ENCODE peak calls at places on chromosome 21, in five cellular contexts. J, M, A, V and F are unnamed samples. For H3K27me3 and H3K4me1, the result is how much of the 10 kb centered on the place peaks cover.

GRCh38 chr21:14989359-14989758 is 75.4 kb downstream of the NRIP1 start:
- DNase-seq in J (no peak), M (no peak), A (peak), V (no peak), F (no peak)

GRCh38 chr21:38993561-38993960 is 187.8 kb downstream of the ETS2 start:
- DNase-seq in J (peak), M (peak), A (peak), V (peak), F (peak)

GRCh38 chr21:46071082-46071481 is 26.8 kb upstream of the COL6A2 start:
- DNase-seq in J (peak), M (no peak), A (no peak), V (peak), F (no peak)

GRCh38 chr21:39854572-39854971 is 12.7 kb upstream of the PCP4 start:
- DNase-seq in J (no peak), M (no peak), A (no peak), V (no peak), F (no peak)

GRCh38 chr21:38956791-38957571 is 151.3 kb downstream of the ETS2 start:
- DNase-seq in J (peak), M (no peak), A (peak), V (peak), F (no peak)

GRCh38 chr21:39499156-39499555 is 47.4 kb downstream of the SH3BGR start:
- DNase-seq in J (no peak), M (no peak), A (no peak), V (no peak), F (no peak)

GRCh38 chr21:36695671-36696389 is 3.1 kb upstream of the SIM2 start:
- DNase-seq in J (no peak), M (no peak), A (no peak), V (no peak), F (no peak)

GRCh38 chr21:31289702-31290101 is 54.4 kb downstream of the TIAM1 start:
- DNase-seq in J (no peak), M (no peak), A (no peak), V (no peak), F (no peak)

GRCh38 chr21:16169102-16169511 is 439.3 kb downstream of the USP25 start:
- DNase-seq in J (no peak), M (no peak), A (peak), V (no peak), F (no peak)

GRCh38 chr21:8992731-8993174 is 1528.6 kb upstream of the TPTE start:
- DNase-seq in J (no peak), M (no peak), A (peak), V (no peak), F (no peak)

GRCh38 chr21:41499920-41500319 is 8.0 kb downstream of the TMPRSS2 start:
- DNase-seq in J (no peak), M (no peak), A (no peak), V (no peak), F (no peak)
- H3K27me3 ChIP-seq in J (under half), M (under half), A (under half), V (under half), F (under half)

GRCh38 chr21:18368193-18368592 is 35.4 kb downstream of the TMPRSS15 start:
- DNase-seq in J (no peak), M (no peak), A (no peak), V (no peak), F (no peak)

GRCh38 chr21:18370292-18370691 is 33.3 kb downstream of the TMPRSS15 start:
- DNase-seq in J (no peak), M (no peak), A (no peak), V (no peak), F (no peak)

GRCh38 chr21:18373631-18374030 is 30.0 kb downstream of the TMPRSS15 start:
- DNase-seq in J (no peak), M (no peak), A (peak), V (no peak), F (no peak)

DNA sequence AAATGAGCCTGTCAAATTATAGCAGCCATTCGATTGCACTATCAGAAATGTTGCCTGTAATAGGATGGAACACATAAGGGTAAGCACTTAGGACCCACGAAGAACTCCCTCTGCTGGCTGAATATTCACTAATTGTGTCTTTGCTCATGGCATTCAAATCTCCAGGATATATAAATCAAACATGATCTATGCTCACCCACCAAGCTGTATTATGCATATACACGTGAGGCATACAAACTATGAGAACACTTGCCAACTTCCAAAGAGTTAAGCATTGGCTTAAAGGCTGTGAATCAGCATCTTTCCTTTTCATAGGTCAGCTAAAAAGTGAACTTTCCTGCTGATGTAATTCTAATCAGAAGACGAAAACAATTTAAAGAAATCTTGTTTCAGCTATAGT is 34.5 kb downstream of the TMPRSS15 start:
- DNase-seq in J (no peak), M (no peak), A (peak), V (no peak), F (no peak)
- TF ChIP-seq CTCF in J (no peak), M (no peak), A (no peak), V (no peak), F (peak)

GRCh38 chr21:34018910-34019309 is 54.5 kb upstream of the MRPS6 start:
- DNase-seq in J (no peak), M (no peak), A (no peak), V (no peak), F (no peak)

GRCh38 chr21:34020005-34020847 is 53.2 kb upstream of the MRPS6 start:
- DNase-seq in J (no peak), M (no peak), A (peak), V (no peak), F (no peak)

GRCh38 chr21:34017127-34017961 is 56.0 kb upstream of the MRPS6 start:
- DNase-seq in J (no peak), M (no peak), A (peak), V (no peak), F (no peak)

GRCh38 chr21:34019402-34019801 is 54.0 kb upstream of the MRPS6 start:
- DNase-seq in J (no peak), M (no peak), A (no peak), V (no peak), F (no peak)

DNA sequence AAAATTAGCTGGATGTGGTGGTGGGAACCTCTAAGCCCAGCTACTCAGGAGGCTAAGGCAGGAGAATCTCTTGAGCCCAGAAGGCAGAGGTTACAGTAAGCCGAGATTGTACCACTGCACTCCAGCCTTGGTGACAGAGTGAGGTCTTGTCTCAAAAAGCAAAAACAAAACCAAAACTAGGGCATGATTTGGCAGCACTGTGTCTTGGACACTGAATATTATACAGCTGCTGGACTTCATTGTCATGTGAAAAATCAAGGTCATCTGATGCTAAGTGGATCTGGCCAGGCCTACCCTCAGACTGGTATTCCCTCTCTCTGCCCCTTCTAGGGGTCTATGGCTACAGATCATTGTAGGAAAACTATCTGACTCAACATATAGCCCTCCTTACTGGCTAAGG is 55.2 kb upstream of the MRPS6 start:
- DNase-seq in J (no peak), M (no peak), A (no peak), V (no peak), F (no peak)
- H3K4me1 ChIP-seq in J (under half), M (under half), A (under half), V (under half), F (under half)

GRCh38 chr21:42586406-42586805 is 67.0 kb upstream of the PDE9A start:
- DNase-seq in J (no peak), M (no peak), A (no peak), V (no peak), F (peak)

GRCh38 chr21:42583992-42584641 is 69.3 kb upstream of the PDE9A start:
- DNase-seq in J (no peak), M (no peak), A (no peak), V (no peak), F (peak)

GRCh38 chr21:42587036-42587435 is 66.4 kb upstream of the PDE9A start:
- DNase-seq in J (no peak), M (no peak), A (no peak), V (no peak), F (peak)

GRCh38 chr21:42583150-42583991 is 69.7 kb downstream of the SLC37A1 start:
- DNase-seq in J (no peak), M (no peak), A (no peak), V (peak), F (peak)

DNA sequence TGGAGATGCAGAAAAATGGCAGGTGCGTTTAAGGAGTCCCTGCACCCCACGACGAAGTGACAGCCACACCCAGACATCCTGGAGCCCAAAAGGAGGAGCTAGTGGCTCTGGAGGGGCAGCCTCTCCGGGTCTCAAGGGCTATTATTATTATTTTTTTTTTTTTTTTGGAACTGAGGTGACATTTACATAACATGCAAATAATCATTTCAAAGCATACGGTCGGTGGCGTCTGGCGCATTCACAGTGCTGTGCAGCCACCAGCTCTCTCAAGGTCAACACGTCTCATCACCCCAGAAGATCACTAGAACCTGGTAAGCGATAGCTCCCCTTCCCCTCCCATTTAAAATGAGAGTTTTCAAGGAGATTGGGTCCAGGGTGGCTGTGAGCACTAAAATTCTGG is 67.5 kb upstream of the PDE9A start:
- DNase-seq in J (no peak), M (no peak), A (no peak), V (no peak), F (no peak)
- H3K27me3 ChIP-seq in J (under half), M (under half), A (under half), V (under half), F (under half)

GRCh38 chr21:29749957-29750356 is 189.8 kb downstream of the GRIK1 start:
- DNase-seq in J (no peak), M (no peak), A (no peak), V (no peak), F (no peak)
- TF ChIP-seq CTCF in J (no peak), M (no peak), A (no peak), V (no peak), F (no peak)

GRCh38 chr21:35229290-35229689 is 180.2 kb upstream of the RUNX1 start:
- DNase-seq in J (no peak), M (no peak), A (no peak), V (no peak), F (no peak)
- H3K4me1 ChIP-seq in J (under half), M (half or more), A (under half), V (under half), F (under half)

GRCh38 chr21:29641001-29641634 is 298.7 kb downstream of the GRIK1 start:
- DNase-seq in J (no peak), M (no peak), A (no peak), V (no peak), F (no peak)
- H3K27me3 ChIP-seq in J (under half), M (under half), A (under half), V (under half), F (under half)

DNA sequence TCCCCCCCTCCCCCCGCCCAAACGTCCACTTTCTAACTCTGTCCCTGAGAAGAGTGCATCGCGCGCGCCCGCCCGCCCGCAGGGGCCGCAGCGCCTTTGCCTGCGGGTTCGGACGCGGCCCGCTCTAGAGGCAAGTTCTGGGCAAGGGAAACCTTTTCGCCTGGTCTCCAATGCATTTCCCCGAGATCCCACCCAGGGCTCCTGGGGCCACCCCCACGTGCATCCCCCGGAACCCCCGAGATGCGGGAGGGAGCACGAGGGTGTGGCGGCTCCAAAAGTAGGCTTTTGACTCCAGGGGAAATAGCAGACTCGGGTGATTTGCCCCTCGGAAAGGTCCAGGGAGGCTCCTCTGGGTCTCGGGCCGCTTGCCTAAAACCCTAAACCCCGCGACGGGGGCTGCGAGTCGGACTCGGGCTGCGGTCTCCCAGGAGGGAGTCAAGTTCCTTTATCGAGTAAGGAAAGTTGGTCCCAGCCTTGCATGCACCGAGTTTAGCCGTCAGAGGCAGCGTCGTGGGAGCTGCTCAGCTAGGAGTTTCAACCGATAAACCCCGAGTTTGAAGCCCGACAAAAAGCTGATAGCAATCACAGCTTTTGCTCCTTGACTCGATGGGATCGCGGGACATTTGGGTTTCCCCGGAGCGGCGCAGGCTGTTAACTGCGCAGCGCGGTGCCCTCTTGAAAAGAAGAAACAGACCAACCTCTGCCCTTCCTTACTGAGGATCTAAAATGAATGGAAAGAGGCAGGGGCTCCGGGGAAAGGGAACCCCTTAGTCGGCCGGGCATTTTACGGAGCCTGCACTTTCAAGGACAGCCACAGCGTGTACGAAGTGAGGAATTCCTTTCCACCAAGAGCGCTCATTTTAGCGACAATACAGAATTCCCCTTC is 158.1 kb downstream of the RUNX1 start:
- DNase-seq in J (no peak), M (no peak), A (peak), V (peak), F (no peak)
- TF ChIP-seq CTCF in J (no peak), M (no peak), A (peak), V (peak), F (no peak)

DNA sequence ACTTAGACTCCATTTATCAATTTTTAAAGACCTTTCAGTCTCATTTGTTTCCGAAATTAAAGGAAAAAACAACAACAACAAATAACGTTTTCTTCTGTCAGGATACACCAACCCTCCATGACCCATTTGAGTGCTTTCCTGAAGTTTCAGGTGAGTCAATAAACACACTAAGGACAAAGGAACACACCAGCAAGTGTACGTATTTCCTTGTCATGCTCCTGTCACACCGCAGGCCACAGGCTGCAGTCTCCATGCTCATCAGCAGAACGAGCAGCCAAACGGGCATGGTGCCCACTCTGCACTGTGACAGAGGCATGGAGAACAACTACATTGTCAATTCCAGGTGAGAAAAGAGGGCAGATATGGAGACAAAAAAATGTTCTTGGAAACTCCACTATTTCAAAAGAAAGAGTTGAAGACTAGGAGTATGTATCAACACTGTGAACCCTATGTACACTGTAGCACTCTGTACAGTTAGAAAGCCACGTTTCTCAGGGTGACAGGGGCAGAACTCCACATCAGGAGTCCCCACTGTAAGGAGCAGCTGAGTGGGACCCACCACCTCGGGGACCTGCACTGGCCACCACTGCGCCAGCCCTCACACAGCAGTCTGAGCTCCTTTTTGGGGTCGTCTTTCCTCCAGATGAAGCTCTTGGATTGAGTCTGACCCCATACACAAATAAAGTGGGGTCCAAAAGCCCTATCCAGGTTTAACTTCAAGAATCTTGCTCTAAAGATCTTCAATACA is 2.6 kb downstream of the PTTG1IP start:
- DNase-seq in J (no peak), M (peak), A (peak), V (peak), F (no peak)
- H3K4me1 ChIP-seq in J (under half), M (half or more), A (under half), V (half or more), F (half or more)

DNA sequence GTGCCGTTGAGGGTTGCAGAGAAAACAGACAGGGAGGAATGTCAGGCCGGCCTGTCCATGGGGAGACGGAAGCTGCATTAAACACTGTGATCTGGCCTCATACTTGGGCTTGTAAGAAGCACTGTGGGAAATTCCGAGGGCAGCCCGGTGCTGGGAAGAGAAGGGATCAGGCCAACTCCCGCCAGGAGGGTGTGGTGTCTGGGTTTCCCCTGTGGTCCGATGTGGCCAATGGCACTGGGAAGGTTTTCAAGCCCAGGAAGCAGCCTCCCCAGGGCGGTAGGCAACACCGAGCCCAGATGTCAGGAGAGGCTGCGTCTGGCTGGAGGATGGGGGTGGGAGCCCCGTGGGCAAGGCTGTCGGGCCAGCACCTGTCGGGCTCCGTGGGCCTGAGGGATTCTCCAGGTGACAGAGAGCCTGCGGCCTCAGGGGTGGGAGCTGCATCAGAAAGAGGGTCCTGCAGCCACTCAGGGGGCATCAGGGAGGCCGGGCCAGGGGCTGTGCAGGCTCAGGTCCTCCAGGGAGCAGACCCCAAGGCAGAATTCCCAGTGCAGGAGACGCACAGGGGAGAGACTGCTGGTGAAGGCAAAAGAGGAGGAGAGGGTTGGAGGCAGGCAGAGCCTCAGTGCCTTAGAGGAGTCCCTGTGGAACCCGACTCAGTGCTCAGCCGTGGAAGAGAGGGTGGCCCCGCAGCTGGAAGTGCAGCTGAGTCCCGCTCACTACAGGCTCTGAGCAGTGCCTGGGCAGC is 8.4 kb downstream of the UBASH3A start:
- DNase-seq in J (no peak), M (no peak), A (peak), V (no peak), F (no peak)
- H3K27me3 ChIP-seq in J (under half), M (under half), A (under half), V (under half), F (under half)